ENCODE peak calls at places on chromosome X, in eight cellular contexts. E is stimulated activated CD4-positive, alpha-beta T cell treated with anti-CD3 and anti-CD28 coated beads, Interleukin-4, amount 100 ng/mL, for 24 hours; I is NCI-H1417 treated with DMSO at 0.1 percent for 48 hours; P is naive B cell; S is A549; D is cardiac muscle cell; O is PC-3; A is fibroblast of the aortic adventitia. Q is an unnamed sample.

GRCh38 chrX:14357314-14357713 is 172.0 kb upstream of the GLRA2 start:
- DNase-seq in D (no peak), S (no peak), I (no peak), O (peak), E (no peak), A (no peak), P (no peak), Q (no peak)

GRCh38 chrX:49792376-49792775 is 36.7 kb upstream of the PAGE4 start:
- DNase-seq in P (no peak), E (no peak), I (no peak), S (no peak), D (no peak), O (peak), A (no peak), Q (no peak)

GRCh38 chrX:40343319-40343718 is 237.5 kb upstream of the ATP6AP2 start:
- DNase-seq in D (no peak), P (no peak), E (no peak), A (no peak), I (no peak), S (no peak), O (no peak), Q (no peak)

GRCh38 chrX:29824176-29824906 is 391.0 kb upstream of the MAGEB2 start:
- DNase-seq in O (no peak), E (no peak), P (no peak), S (no peak), D (no peak), A (no peak), I (no peak), Q (no peak)

GRCh38 chrX:16963216-16963615 is 16.8 kb downstream of the REPS2 start:
- DNase-seq in P (no peak), A (peak), S (no peak), I (no peak), E (no peak), D (peak), O (no peak), Q (no peak)

GRCh38 chrX:48511561-48511960 is 2.8 kb downstream of the PORCN start:
- DNase-seq in D (no peak), A (no peak), S (peak), O (peak), P (no peak), E (no peak), I (no peak), Q (no peak)

GRCh38 chrX:52368368-52369055 is at the start of gene XAGE2:
- DNase-seq in O (no peak), E (no peak), S (no peak), P (no peak), D (no peak), I (no peak), A (no peak), Q (no peak)

GRCh38 chrX:149314031-149314430 is 191.1 kb downstream of the IDS start:
- DNase-seq in O (no peak), D (peak), A (peak), S (no peak), P (no peak), E (no peak), I (no peak), Q (no peak)

GRCh38 chrX:154019633-154020499 is at the start of gene IRAK1:
- DNase-seq in S (peak), I (no peak), E (peak), D (peak), A (peak), O (peak), P (peak), Q (no peak)

GRCh38 chrX:100413231-100413630 is 3.2 kb upstream of the PCDH19 start:
- DNase-seq in A (peak), I (no peak), D (peak), S (peak), O (peak), P (no peak), E (peak), Q (no peak)

GRCh38 chrX:18607966-18608365 is 63.9 kb downstream of the RS1 start:
- DNase-seq in I (no peak), O (no peak), S (no peak), E (no peak), D (peak), A (no peak), P (no peak), Q (no peak)

GRCh38 chrX:104659037-104659744 is 93.2 kb downstream of the IL1RAPL2 start:
- DNase-seq in I (no peak), E (no peak), P (no peak), D (peak), O (peak), A (no peak), S (no peak), Q (no peak)

GRCh38 chrX:48045410-48046311 is 25.8 kb downstream of the ZNF630 start:
- DNase-seq in O (peak), A (peak), D (peak), E (no peak), I (no peak), P (no peak), S (no peak), Q (no peak)

GRCh38 chrX:11663875-11664210 is 1.9 kb downstream of the ARHGAP6 start:
- DNase-seq in A (peak), S (no peak), I (no peak), O (no peak), E (no peak), P (no peak), D (peak), Q (no peak)

GRCh38 chrX:18210470-18210869 is 10.2 kb downstream of the BEND2 start:
- DNase-seq in A (peak), O (peak), E (no peak), P (no peak), I (peak), D (peak), S (no peak), Q (no peak)

GRCh38 chrX:136028383-136028984 is 43.2 kb downstream of the SLC9A6 start:
- DNase-seq in O (peak), A (peak), E (no peak), I (no peak), P (peak), S (peak), D (peak), Q (no peak)

GRCh38 chrX:132022863-132023116 is 312 bp upstream of the STK26 start:
- DNase-seq in P (no peak), O (no peak), I (no peak), D (no peak), A (no peak), S (peak), E (no peak), Q (no peak)

GRCh38 chrX:70907900-70908299 is 611 bp downstream of the TEX11 start:
- DNase-seq in S (no peak), P (no peak), D (no peak), O (no peak), I (no peak), E (no peak), A (no peak), Q (no peak)

GRCh38 chrX:112851806-112852205 is 11.2 kb upstream of the AMOT start:
- DNase-seq in E (no peak), P (no peak), S (no peak), O (no peak), D (peak), A (peak), I (no peak), Q (no peak)

GRCh38 chrX:121161501-121161933 is 114.1 kb downstream of the GLUD2 start:
- DNase-seq in I (no peak), D (no peak), E (peak), O (no peak), A (no peak), S (no peak), P (no peak), Q (no peak)

GRCh38 chrX:39652336-39652735 is 445.4 kb downstream of the BCOR start:
- DNase-seq in S (peak), A (peak), O (peak), D (peak), E (peak), I (no peak), P (peak), Q (no peak)

GRCh38 chrX:74445099-74445498 is 23.8 kb downstream of the SLC16A2 start:
- DNase-seq in D (no peak), I (no peak), S (no peak), O (no peak), E (no peak), A (no peak), P (no peak), Q (no peak)

GRCh38 chrX:47283015-47283771 is 50.4 kb downstream of the USP11 start:
- DNase-seq in D (peak), P (no peak), S (no peak), O (no peak), I (peak), A (peak), E (peak), Q (no peak)